ENCODE peak calls at places on chromosomes 1 and 21, in four cellular contexts. R, I, N and U are unnamed samples. For H3K27me3, the result is how much of the 10 kb centered on the place peaks cover.

GRCh38 chr21:44294391-44295162 is 5.3 kb upstream of the PFKL start:
- DNase-seq in N (peak), R (no peak), I (no peak), U (peak)

GRCh38 chr21:45874716-45875415 is 106.7 kb upstream of the COL6A1 start:
- DNase-seq in I (no peak), N (peak), R (peak), U (no peak)

GRCh38 chr1:66809736-66810326 is 8.8 kb upstream of the INSL5 start:
- DNase-seq in R (peak), I (no peak), N (peak), U (no peak)

GRCh38 chr1:92662048-92662447 is 122.9 kb downstream of the EVI5 start:
- DNase-seq in R (no peak), N (no peak), I (no peak), U (no peak)

GRCh38 chr1:229883504-229884200 is 183.4 kb upstream of the GALNT2 start:
- DNase-seq in R (no peak), I (no peak), N (no peak), U (no peak)

GRCh38 chr1:212977781-212978645 is 27.7 kb downstream of the VASH2 start:
- DNase-seq in I (no peak), R (no peak), N (peak), U (no peak)

GRCh38 chr1:148263128-148263905 is 111.2 kb upstream of the NBPF11 start:
- DNase-seq in R (peak), I (peak), N (peak), U (peak)

GRCh38 chr1:208162903-208163302 is 81.3 kb downstream of the PLXNA2 start:
- DNase-seq in I (no peak), N (no peak), R (no peak), U (no peak)

GRCh38 chr1:38140025-38140487 is 93.5 kb upstream of the POU3F1 start:
- DNase-seq in N (peak), R (no peak), I (no peak), U (no peak)

GRCh38 chr1:54885863-54886723 is 902 bp downstream of the DHCR24 start:
- DNase-seq in R (peak), I (no peak), N (no peak), U (no peak)

GRCh38 chr1:46488343-46489168 is 1.1 kb upstream of the DMBX1 start:
- DNase-seq in R (no peak), N (peak), I (no peak), U (no peak)

GRCh38 chr1:222880586-222880985 is 65.7 kb downstream of the DISP1 start:
- DNase-seq in I (no peak), R (peak), N (peak), U (no peak)

GRCh38 chr21:28521932-28522826 is 470.5 kb downstream of the LTN1 start:
- DNase-seq in I (peak), N (peak), R (peak), U (no peak)

GRCh38 chr1:78003882-78004718 is 639 bp upstream of the DNAJB4 start:
- DNase-seq in N (peak), R (peak), I (no peak), U (no peak)

GRCh38 chr1:180282401-180282800 is 52.3 kb downstream of the LHX4 start:
- DNase-seq in N (no peak), R (no peak), I (no peak), U (no peak)

GRCh38 chr1:67540025-67540732 is 110.0 kb upstream of the SERBP1 start:
- DNase-seq in I (no peak), R (no peak), N (no peak), U (no peak)

GRCh38 chr1:101022294-101022693 is 3.3 kb downstream of the DPH5 start:
- DNase-seq in N (peak), R (no peak), I (no peak), U (no peak)

GRCh38 chr1:13786541-13786940 is 86.6 kb downstream of the PRDM2 start:
- DNase-seq in R (no peak), N (no peak), I (no peak), U (no peak)

GRCh38 chr1:172917972-172918371 is 132.8 kb downstream of the TNFSF18 start:
- DNase-seq in N (peak), R (peak), I (no peak), U (no peak)
- H3K27ac ChIP-seq in N (peak), R (peak), I (no peak), U (no peak)

DNA sequence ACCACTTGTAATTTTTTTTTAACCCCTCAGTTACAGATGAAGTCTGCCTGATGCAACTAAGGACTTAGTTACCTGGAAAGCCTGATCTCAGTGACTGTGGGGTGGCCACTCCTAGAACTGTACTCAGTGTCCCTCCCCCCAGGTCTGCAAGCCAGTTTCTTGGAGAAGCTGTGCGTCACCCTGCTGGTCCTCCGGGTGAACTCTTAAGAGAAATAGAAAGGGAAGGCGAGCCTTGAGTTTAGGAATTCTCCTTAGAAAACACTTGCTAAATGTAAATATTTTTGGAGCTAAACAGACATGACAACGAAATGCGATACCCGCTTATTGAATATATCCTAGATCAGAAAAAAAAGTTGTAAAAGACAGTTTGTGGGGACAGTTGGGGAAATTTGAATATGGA is 730 bp downstream of the SLC16A4 start:
- DNase-seq in N (peak), R (peak), I (no peak), U (no peak)
- H3K4me3 ChIP-seq in N (peak), R (peak), I (no peak), U (peak)

DNA sequence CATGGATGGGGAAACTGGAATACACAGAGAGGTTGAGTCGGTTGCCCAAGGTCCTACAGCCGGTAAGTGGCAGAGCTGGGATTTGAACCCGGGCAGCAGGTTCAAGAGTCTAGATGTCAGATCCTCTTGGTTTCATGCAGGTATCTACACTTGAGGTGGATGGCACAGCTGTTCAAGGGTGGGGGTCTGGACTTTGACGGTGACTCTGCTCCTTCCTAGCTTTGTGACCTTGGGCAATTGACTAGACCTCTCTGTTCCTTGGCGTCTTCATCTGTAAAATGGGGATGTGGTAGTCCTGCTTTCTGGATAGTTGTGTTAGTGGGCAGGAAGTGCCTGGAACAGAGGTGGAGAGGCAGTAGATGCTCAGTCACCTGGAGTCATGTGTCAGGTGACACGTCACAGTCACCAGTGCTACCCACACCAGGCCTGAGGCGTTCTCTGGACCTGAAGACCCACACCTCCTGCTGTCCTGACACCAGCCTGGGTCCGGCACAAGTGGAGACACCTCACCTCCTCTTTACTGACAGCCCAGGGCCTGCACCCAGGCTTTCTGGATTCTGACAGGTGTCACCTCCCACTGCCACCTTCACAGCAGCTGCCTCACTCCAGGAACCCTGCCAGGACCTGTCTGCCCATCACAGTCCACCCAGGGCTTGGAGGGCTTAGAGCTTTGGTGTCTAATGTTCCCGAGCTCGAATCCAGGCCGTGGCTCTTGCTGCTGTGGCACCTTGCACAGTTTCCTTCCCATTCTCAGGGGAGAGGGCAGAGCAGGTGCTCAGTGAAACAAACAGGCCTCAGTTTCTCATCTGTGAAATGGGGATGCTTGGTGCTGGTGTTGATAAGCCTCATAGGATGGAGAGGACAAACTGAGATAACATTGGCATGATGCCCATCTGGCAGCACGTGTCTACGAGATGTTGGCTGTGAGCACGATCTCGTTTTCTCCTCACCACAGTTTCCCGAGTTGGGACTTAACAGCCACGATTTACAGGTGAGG is 83.2 kb upstream of the RUNX3 start:
- DNase-seq in I (no peak), R (no peak), N (no peak), U (no peak)
- H3K27me3 ChIP-seq in I (under half), R (under half), N (under half), U (under half)

DNA sequence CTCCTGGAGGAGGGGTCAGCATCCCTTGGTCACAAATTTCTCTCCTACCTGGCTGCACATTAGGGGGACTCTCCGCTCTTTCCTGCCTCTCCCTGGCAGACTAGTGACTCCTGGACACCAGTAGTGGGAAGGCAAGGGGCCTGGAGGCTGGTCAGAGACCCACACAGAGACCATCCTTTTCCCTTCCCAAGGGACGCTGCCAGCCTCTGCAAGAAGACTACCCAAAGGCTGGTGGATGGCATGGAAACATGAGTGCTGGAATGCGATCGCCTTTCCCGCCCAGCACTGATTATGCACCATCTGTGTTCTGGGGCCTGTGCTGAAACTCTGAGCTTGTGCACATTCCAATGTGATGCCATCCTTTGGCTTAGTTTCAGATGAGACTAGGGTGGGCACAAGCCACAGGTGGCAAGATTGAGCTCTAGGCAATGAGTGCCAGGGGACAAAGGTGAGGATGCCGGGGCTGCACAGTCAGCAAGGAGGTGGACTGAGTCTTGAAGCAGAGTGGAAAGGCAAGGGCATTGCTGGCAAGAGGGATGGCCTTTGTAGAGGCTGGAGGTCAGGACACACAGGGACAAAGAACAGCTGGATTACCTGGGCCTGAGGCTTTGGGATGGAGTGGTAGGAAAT is 12.6 kb upstream of the EPS8L3 start:
- DNase-seq in R (no peak), I (no peak), N (no peak), U (no peak)
- H3K27ac ChIP-seq in R (no peak), I (no peak), N (no peak), U (no peak)

GRCh38 chr1:151966061-151966460 is 27.6 kb downstream of the S100A10 start:
- DNase-seq in I (no peak), N (no peak), R (no peak), U (no peak)

GRCh38 chr1:151970641-151971040 is 23.0 kb downstream of the S100A10 start:
- DNase-seq in I (no peak), N (no peak), R (no peak), U (no peak)

GRCh38 chr1:151968791-151969399 is 24.8 kb downstream of the S100A10 start:
- DNase-seq in I (no peak), R (no peak), N (no peak), U (no peak)

GRCh38 chr1:151970128-151970527 is 23.5 kb downstream of the S100A10 start:
- DNase-seq in I (no peak), R (no peak), N (no peak), U (no peak)

DNA sequence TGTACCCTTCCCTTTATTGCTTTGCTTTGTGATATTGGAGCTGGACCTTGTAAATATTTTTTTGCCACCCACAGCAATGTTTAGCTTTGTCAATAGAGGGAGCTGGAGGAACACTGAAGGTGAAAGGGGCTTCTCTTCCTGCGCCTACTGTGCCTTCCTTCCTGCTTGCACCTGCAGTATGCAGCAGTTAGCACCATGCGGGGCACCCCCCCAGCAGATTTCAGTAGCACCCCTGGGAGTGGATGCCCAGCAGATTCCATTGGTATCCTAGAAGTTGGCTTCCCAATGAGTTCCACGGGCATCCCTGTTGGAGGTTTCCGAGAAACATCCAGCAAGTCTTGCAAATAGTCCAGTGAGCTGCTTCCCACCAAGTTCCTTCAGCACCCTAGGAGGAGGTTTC is 25.6 kb downstream of the S100A10 start:
- DNase-seq in I (no peak), N (peak), R (peak), U (no peak)
- H3K4me3 ChIP-seq in I (no peak), N (no peak), R (no peak), U (no peak)